ENCODE peak calls at places on chromosomes 16 and 17, in four cellular contexts. R is progenitor cell of endocrine pancreas, Z is tibial artery, T is fibroblast of the aortic adventitia. A is an unnamed sample.

GRCh38 chr17:27455569-27455913 is 707 bp upstream of the KSR1 start:
- DNase-seq in R (no peak), Z (no peak), T (no peak), A (peak; percentile 22)

GRCh38 chr17:82479602-82480001 is 21.1 kb downstream of the NARF start:
- DNase-seq in R (no peak), Z (no peak), T (no peak), A (no peak)

GRCh38 chr17:81180836-81181810 is 15.1 kb upstream of the AATK start:
- DNase-seq in R (no peak), Z (no peak), T (no peak), A (no peak)

GRCh38 chr17:32488604-32489180 is 1.9 kb downstream of the CDK5R1 start:
- DNase-seq in R (no peak), Z (no peak), T (no peak), A (no peak)

GRCh38 chr16:81752225-81752875 is 26.7 kb upstream of the PLCG2 start:
- DNase-seq in R (no peak), Z (peak; percentile 79), T (no peak), A (peak; percentile 70)

GRCh38 chr17:31339906-31340661 is 18.7 kb upstream of the EVI2A start:
- DNase-seq in R (no peak), Z (no peak), T (peak; percentile 91), A (no peak)

GRCh38 chr16:10862432-10862831 is 14.6 kb upstream of the CIITA start:
- DNase-seq in R (no peak), Z (peak; percentile 76), T (peak; percentile 81), A (no peak)

GRCh38 chr17:68596411-68596945 is 4.7 kb downstream of the FAM20A start:
- DNase-seq in R (no peak), Z (no peak), T (no peak), A (no peak)

GRCh38 chr17:78879679-78880186 is 23.3 kb downstream of the CEP295NL start:
- DNase-seq in R (no peak), Z (no peak), T (peak; percentile 95), A (no peak)

GRCh38 chr17:51799981-51800380 is 358.5 kb downstream of the CA10 start:
- DNase-seq in R (no peak), Z (no peak), T (no peak), A (no peak)

GRCh38 chr16:89113661-89114060 is 20.0 kb downstream of the ACSF3 start:
- DNase-seq in R (no peak), Z (no peak), T (no peak), A (no peak)

GRCh38 chr16:88295526-88296436 is 87.0 kb upstream of the ZNF469 start:
- DNase-seq in R (no peak), Z (no peak), T (no peak), A (no peak)

GRCh38 chr17:71380535-71380934 is 740.3 kb upstream of the SOX9 start:
- DNase-seq in R (no peak), Z (no peak), T (no peak), A (no peak)

GRCh38 chr17:61427567-61427966 is 24.7 kb upstream of the TBX4 start:
- DNase-seq in R (no peak), Z (no peak), T (no peak), A (no peak)

GRCh38 chr17:61422869-61423268 is 23.2 kb downstream of the TBX2 start:
- DNase-seq in R (no peak), Z (no peak), T (no peak), A (no peak)

GRCh38 chr17:61423967-61424649 is 24.5 kb downstream of the TBX2 start:
- DNase-seq in R (no peak), Z (no peak), T (no peak), A (no peak)

GRCh38 chr17:61426482-61427304 is 25.5 kb upstream of the TBX4 start:
- DNase-seq in R (no peak), Z (no peak), T (no peak), A (no peak)

GRCh38 chr17:61425682-61426481 is 26.2 kb downstream of the TBX2 start:
- DNase-seq in R (no peak), Z (no peak), T (no peak), A (no peak)
- TF ChIP-seq CTCF in R (no peak), Z (no peak), T (no peak), A (no peak)

GRCh38 chr17:14545156-14545906 is 244.4 kb downstream of the HS3ST3B1 start:
- DNase-seq in R (no peak), Z (no peak), T (no peak), A (no peak)

GRCh38 chr17:14547556-14547955 is 246.7 kb downstream of the HS3ST3B1 start:
- DNase-seq in R (no peak), Z (no peak), T (no peak), A (no peak)

GRCh38 chr17:14547016-14547415 is 246.1 kb downstream of the HS3ST3B1 start:
- DNase-seq in R (no peak), Z (no peak), T (no peak), A (no peak)

DNA sequence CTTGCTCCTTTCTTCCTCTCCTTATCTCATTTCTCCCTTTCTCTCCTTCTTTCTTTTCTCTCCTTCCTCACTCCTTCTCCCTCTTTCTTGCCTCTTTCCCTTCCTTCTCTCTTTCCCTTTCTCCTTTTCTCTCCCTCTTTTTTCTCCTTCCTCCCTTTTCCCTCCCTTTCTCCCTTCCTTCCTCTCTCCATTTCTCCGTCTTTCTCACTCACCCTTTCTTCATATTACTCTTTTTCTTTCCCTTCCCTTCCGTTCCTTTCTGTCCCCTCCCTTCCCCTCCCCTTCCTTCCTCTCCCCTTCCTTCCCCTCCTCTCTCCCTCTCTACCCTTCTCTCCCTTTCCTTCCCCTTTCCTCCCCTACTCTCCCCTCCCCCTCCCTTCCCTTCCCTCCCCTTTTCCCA is 240.8 kb downstream of the HS3ST3B1 start:
- DNase-seq in R (no peak), Z (no peak), T (no peak), A (no peak)
- TF ChIP-seq CTCF in R (no peak), Z (no peak), T (no peak), A (no peak)

DNA sequence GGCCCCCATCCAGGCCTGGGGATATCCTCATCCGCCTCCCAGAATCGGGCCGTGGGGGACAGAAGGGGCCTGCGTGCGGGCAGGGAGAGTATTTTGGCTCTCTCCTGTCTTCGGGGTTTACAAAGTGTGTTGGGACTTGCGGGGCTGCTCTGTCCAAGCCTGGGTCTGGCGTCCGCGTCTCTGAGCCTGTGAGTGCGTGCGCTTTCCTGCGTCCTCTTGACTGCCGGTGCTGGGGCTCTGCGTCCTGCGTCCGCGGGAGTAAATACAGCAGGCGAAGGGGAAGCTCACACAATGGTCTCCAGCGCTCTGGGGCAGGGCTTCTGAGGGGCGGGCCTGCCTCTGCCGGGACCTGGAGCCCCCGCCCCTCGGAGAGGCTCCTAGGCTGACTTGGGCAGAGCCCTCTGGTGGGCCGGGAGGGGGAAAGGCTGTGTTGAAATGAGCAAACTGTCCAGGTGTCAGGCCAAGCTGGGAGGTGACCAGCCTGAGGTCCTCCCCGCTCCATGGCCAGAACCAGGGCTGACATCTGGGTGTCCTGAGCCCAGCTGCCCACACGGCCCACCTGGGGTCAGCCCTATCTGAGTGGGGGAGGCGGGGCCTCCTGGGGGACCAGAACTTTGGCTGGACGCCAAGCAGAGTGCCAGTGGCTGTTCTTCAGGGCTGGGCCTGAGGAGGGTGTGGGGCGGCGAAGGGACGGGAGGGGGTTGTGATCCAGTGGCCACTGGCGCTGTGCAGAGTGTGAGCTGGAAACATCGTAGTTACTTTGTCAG is 233.6 kb downstream of the SEC14L1 start:
- DNase-seq in R (peak; percentile 73), Z (peak; percentile 95), T (peak; percentile 90), A (peak; percentile 51)
- TF ChIP-seq CTCF in R (peak; percentile 46), Z (peak; percentile 29), T (peak; percentile 57), A (no peak)

GRCh38 chr16:53415504-53415903 is 18.8 kb upstream of the RBL2 start:
- DNase-seq in R (no peak), Z (no peak), T (no peak), A (no peak)
- TF ChIP-seq CTCF in R (no peak), Z (no peak), T (no peak), A (no peak)

DNA sequence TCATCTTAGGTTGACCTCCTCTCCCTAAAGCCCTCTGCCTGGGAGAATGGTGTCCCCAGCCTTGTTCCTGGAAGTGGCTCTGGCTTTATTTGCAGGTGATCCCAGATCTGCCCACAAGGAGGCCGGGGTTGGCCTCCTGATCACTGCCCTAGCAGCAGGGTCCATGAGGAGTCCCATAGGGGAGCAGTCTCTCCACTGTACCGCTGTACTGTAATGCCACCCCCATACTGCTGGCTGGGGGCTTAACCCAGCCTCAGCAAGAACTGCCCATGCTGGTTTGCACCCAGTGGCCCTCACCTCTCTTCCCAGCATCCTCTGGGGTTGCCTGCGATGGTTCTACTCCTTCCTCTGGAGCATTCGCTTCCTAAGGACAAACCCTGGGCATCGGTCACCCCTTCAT is 39.1 kb downstream of the PSME3IP1 start:
- DNase-seq in R (no peak), Z (no peak), T (no peak), A (no peak)
- TF ChIP-seq CTCF in R (peak; percentile 46), Z (no peak), T (no peak), A (no peak)

GRCh38 chr16:65967376-65967775 is 399.1 kb upstream of the CDH5 start:
- DNase-seq in R (no peak), Z (no peak), T (no peak), A (no peak)

GRCh38 chr16:65961491-65962143 is 404.9 kb upstream of the CDH5 start:
- DNase-seq in R (no peak), Z (no peak), T (no peak), A (no peak)

GRCh38 chr16:65959978-65960377 is 406.5 kb upstream of the CDH5 start:
- DNase-seq in R (no peak), Z (no peak), T (peak; percentile 39), A (no peak)

GRCh38 chr16:65965632-65966031 is 400.9 kb upstream of the CDH5 start:
- DNase-seq in R (no peak), Z (no peak), T (no peak), A (no peak)

GRCh38 chr16:65964752-65965151 is 401.7 kb upstream of the CDH5 start:
- DNase-seq in R (no peak), Z (no peak), T (no peak), A (no peak)
- TF ChIP-seq CTCF in R (no peak), Z (no peak), T (peak; percentile 20), A (no peak)

A was measured in activated B cell treated with CpG ODN at 0.5 μM for 24 hours.